ENCODE peak calls at places on chromosomes 2 and 18, in five cellular contexts. J, V, Q, D and P are unnamed samples.

GRCh38 chr2:178194600-178195389 is 483 bp downstream of the OSBPL6 start:
- DNase-seq in J (peak), V (no peak), Q (no peak), D (peak), P (peak)

GRCh38 chr2:217838409-217838831 is 164.4 kb downstream of the TNS1 start:
- DNase-seq in J (no peak), V (no peak), Q (no peak), D (no peak), P (no peak)

GRCh38 chr2:236569593-236569973 is at the start of gene ACKR3:
- DNase-seq in J (no peak), V (peak), Q (peak), D (peak), P (peak)

GRCh38 chr2:232022733-232023132 is 61.2 kb downstream of the DIS3L2 start:
- DNase-seq in J (no peak), V (no peak), Q (no peak), D (no peak), P (no peak)

GRCh38 chr2:5766621-5767020 is 74.4 kb downstream of the SOX11 start:
- DNase-seq in J (no peak), V (no peak), Q (no peak), D (no peak), P (no peak)

GRCh38 chr2:150167711-150168110 is 319.8 kb downstream of the RND3 start:
- DNase-seq in J (peak), V (no peak), Q (no peak), D (peak), P (no peak)

GRCh38 chr2:153408708-153409107 is 69.9 kb downstream of the RPRM start:
- DNase-seq in J (no peak), V (no peak), Q (no peak), D (no peak), P (no peak)

GRCh38 chr2:328761-329160 is 40.9 kb upstream of the ALKAL2 start:
- DNase-seq in J (no peak), V (no peak), Q (no peak), D (no peak), P (no peak)

GRCh38 chr2:73293534-73294171 is at the start of gene EGR4:
- DNase-seq in J (peak), V (peak), Q (peak), D (peak), P (peak)
- TF ChIP-seq POLR2A in J (no peak), V (peak), Q (peak), D (no peak), P (no peak)

DNA sequence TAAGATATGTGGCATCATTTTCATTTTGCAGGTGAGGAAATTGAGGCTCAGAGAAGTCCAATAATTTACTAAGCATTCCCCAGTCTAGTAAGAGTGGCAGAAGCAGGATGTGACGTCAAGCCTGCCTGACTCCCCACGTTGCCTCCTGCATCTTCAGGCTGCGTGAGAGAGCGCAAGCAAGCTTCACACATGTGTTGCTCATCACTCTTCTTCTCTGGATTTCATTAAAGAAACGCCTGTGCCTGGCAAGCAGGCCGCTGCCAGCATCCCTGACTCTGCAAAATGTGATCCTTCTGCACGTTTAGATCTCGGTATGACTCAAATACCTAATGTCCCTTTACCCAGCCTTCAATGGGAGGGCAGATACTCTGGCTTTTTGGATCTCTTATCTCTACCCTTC is 96.8 kb downstream of the PRKCE start:
- DNase-seq in J (no peak), V (no peak), Q (no peak), D (no peak), P (no peak)
- TF ChIP-seq MAX in J (no peak), V (no peak), Q (no peak), D (no peak), P (no peak)

GRCh38 chr2:19329445-19329844 is 29.0 kb downstream of the OSR1 start:
- DNase-seq in J (no peak), V (no peak), Q (no peak), D (no peak), P (no peak)
- TF ChIP-seq POLR2A in J (no peak), V (no peak), Q (no peak), D (no peak), P (no peak)

GRCh38 chr2:134410831-134411231 is 157.0 kb downstream of the MGAT5 start:
- DNase-seq in J (no peak), V (no peak), Q (no peak), D (no peak), P (no peak)
- TF ChIP-seq MAX in J (no peak), V (no peak), Q (no peak), D (no peak), P (no peak)

GRCh38 chr2:36438454-36438977 is 82.9 kb downstream of the CRIM1 start:
- DNase-seq in J (no peak), V (no peak), Q (peak), D (peak), P (no peak)

GRCh38 chr2:36432479-36432878 is 76.9 kb downstream of the CRIM1 start:
- DNase-seq in J (no peak), V (no peak), Q (no peak), D (no peak), P (no peak)

GRCh38 chr2:36439084-36439483 is 83.5 kb downstream of the CRIM1 start:
- DNase-seq in J (no peak), V (no peak), Q (no peak), D (no peak), P (no peak)

GRCh38 chr2:36427790-36428243 is 72.2 kb downstream of the CRIM1 start:
- DNase-seq in J (no peak), V (no peak), Q (no peak), D (peak), P (no peak)

GRCh38 chr2:36433311-36434217 is 78.0 kb downstream of the CRIM1 start:
- DNase-seq in J (no peak), V (no peak), Q (no peak), D (peak), P (no peak)
- TF ChIP-seq POLR2A in J (no peak), V (no peak), Q (no peak), D (no peak), P (no peak)

GRCh38 chr18:3389977-3390376 is 60.0 kb upstream of the TGIF1 start:
- DNase-seq in J (no peak), V (no peak), Q (no peak), D (no peak), P (no peak)
- TF ChIP-seq MAX in J (no peak), V (no peak), Q (no peak), D (no peak), P (no peak)

GRCh38 chr2:218858671-218859555 is 692 bp upstream of the WNT6 start:
- DNase-seq in J (no peak), V (no peak), Q (no peak), D (no peak), P (no peak)

GRCh38 chr2:218859556-218859993 is at the start of gene WNT6:
- DNase-seq in J (peak), V (no peak), Q (no peak), D (no peak), P (peak)

GRCh38 chr2:218859994-218860831 is 608 bp downstream of the WNT6 start:
- DNase-seq in J (no peak), V (no peak), Q (no peak), D (no peak), P (no peak)

GRCh38 chr2:218861645-218862318 is 2.2 kb downstream of the WNT6 start:
- DNase-seq in J (no peak), V (no peak), Q (no peak), D (no peak), P (peak)

GRCh38 chr2:218860950-218861381 is 1.4 kb downstream of the WNT6 start:
- DNase-seq in J (peak), V (peak), Q (peak), D (no peak), P (peak)
- TF ChIP-seq POLR2A in J (no peak), V (no peak), Q (no peak), D (no peak), P (no peak)